ENCODE peak calls at places on chromosomes 1 and 21, in four cellular contexts. H is EL, E is posterior cingulate gyrus, Q is NCI-H1092 treated with DMSO at 0.1 percent for 48 hours. I is an unnamed sample.
A peak's percentile ranks its signal among the peaks of the same experiment; 100 is the strongest.

GRCh38 chr21:38788275-38788911 is 17.3 kb upstream of the ETS2 start:
- DNase-seq in H (no peak), E (no peak), Q (no peak), I (no peak)

GRCh38 chr1:198102454-198102791 is 54.4 kb upstream of the NEK7 start:
- DNase-seq in H (peak; percentile 36), E (no peak), Q (no peak), I (no peak)

GRCh38 chr1:234899041-234899787 is 229.4 kb downstream of the TOMM20 start:
- DNase-seq in H (peak; percentile 84), E (no peak), Q (peak; percentile 22), I (peak; percentile 62)

GRCh38 chr1:62247391-62248168 is 52.9 kb downstream of the L1TD1 start:
- DNase-seq in H (no peak), E (no peak), Q (no peak), I (no peak)

GRCh38 chr1:228379165-228379460 is 27.5 kb downstream of the TRIM11 start:
- DNase-seq in H (peak; percentile 26), E (no peak), Q (no peak), I (no peak)

GRCh38 chr1:32989160-32989894 is 24.7 kb upstream of the RNF19B start:
- DNase-seq in H (peak; percentile 95), E (no peak), Q (no peak), I (no peak)

GRCh38 chr1:234931404-234931973 is 197.1 kb downstream of the TOMM20 start:
- DNase-seq in H (no peak), E (no peak), Q (no peak), I (no peak)

GRCh38 chr1:224933584-224933983 is 4.1 kb downstream of the DNAH14 start:
- DNase-seq in H (no peak), E (no peak), Q (no peak), I (no peak)

GRCh38 chr21:30102881-30103280 is 63.7 kb downstream of the CLDN17 start:
- DNase-seq in H (no peak), E (no peak), Q (peak; percentile 31), I (peak; percentile 51)

GRCh38 chr1:213659580-213660547 is 327.9 kb upstream of the PROX1 start:
- DNase-seq in H (no peak), E (no peak), Q (no peak), I (no peak)

GRCh38 chr1:220045356-220046051 is 801 bp downstream of the EPRS1 start:
- DNase-seq in H (peak; percentile 4), E (no peak), Q (no peak), I (no peak)

I was measured in NCI-H774.